ENCODE peak calls at places on chromosomes 16 and 17, in six cellular contexts. E is tibial nerve, Q is heart left ventricle, L is tibial artery, R is prostate gland, O is ascending aorta. P is an unnamed sample. For H3K9me3, the result is how much of the 10 kb centered on the place peaks cover.

GRCh38 chr17:9020096-9020823 is 1.1 kb upstream of the NTN1 start:
- DNase-seq in L (no peak), E (no peak), Q (no peak), R (no peak), O (no peak), P (no peak)

GRCh38 chr16:57091200-57091989 is 988 bp upstream of the CPNE2 start:
- DNase-seq in Q (peak), L (peak), R (no peak), O (no peak), E (peak), P (no peak)

GRCh38 chr16:24036038-24036543 is 200.3 kb downstream of the PRKCB start:
- DNase-seq in R (no peak), E (no peak), O (no peak), L (no peak), Q (no peak), P (no peak)

GRCh38 chr16:19884021-19884485 is 595 bp downstream of the GPRC5B start:
- DNase-seq in R (no peak), Q (peak), O (no peak), E (no peak), L (no peak), P (no peak)

GRCh38 chr16:7284780-7285179 is 47.9 kb upstream of the RBFOX1 start:
- DNase-seq in L (no peak), R (no peak), O (no peak), Q (no peak), E (no peak), P (no peak)

GRCh38 chr17:76865174-76865573 is 3.0 kb upstream of the MGAT5B start:
- DNase-seq in L (no peak), E (no peak), O (no peak), Q (no peak), R (no peak), P (no peak)

GRCh38 chr17:35695613-35696012 is 35.8 kb upstream of the RASL10B start:
- DNase-seq in L (no peak), R (no peak), E (no peak), Q (no peak), O (no peak), P (no peak)

GRCh38 chr16:84467256-84467655 is 37.2 kb downstream of the MEAK7 start:
- DNase-seq in L (no peak), Q (no peak), R (no peak), E (no peak), O (no peak), P (no peak)

GRCh38 chr17:50604470-50604869 is 30.2 kb upstream of the ABCC3 start:
- DNase-seq in E (no peak), O (no peak), L (no peak), R (peak), Q (peak), P (no peak)

GRCh38 chr17:73316919-73317505 is 5.2 kb upstream of the CDC42EP4 start:
- DNase-seq in L (no peak), Q (peak), R (no peak), O (no peak), E (no peak), P (no peak)

GRCh38 chr16:59412275-59412841 is 678.2 kb upstream of the GOT2 start:
- DNase-seq in O (no peak), L (no peak), Q (no peak), R (no peak), E (no peak), P (no peak)

GRCh38 chr16:13999071-13999894 is 71.8 kb upstream of the MRTFB start:
- DNase-seq in E (no peak), Q (no peak), L (no peak), R (no peak), O (no peak), P (no peak)

GRCh38 chr17:80615311-80615710 is 70.7 kb downstream of the RPTOR start:
- DNase-seq in E (no peak), L (no peak), O (no peak), Q (no peak), R (no peak), P (no peak)

GRCh38 chr16:3662601-3663000 is 8.1 kb downstream of the DNASE1 start:
- DNase-seq in O (no peak), Q (no peak), R (no peak), L (no peak), E (no peak), P (no peak)

GRCh38 chr17:40996829-40997228 is 2.9 kb upstream of the KRTAP3-3 start:
- DNase-seq in R (no peak), Q (no peak), O (no peak), E (no peak), L (no peak), P (no peak)

GRCh38 chr17:5135726-5136579 is 20.1 kb downstream of the USP6 start:
- DNase-seq in Q (no peak), E (no peak), L (no peak), R (no peak), O (no peak), P (no peak)

GRCh38 chr17:1188812-1189211 is 9.0 kb upstream of the ABR start:
- DNase-seq in L (peak), O (peak), E (peak), R (peak), Q (peak), P (no peak)

GRCh38 chr17:72988451-72988850 is 104.0 kb downstream of the SLC39A11 start:
- DNase-seq in Q (no peak), O (no peak), E (no peak), L (no peak), R (no peak), P (no peak)

GRCh38 chr17:47663997-47664941 is 14.6 kb downstream of the KPNB1 start:
- DNase-seq in R (peak), Q (peak), O (no peak), E (peak), L (peak), P (no peak)

GRCh38 chr17:7019839-7020519 is 2.9 kb upstream of the BCL6B start:
- DNase-seq in O (no peak), R (no peak), Q (peak), E (no peak), L (no peak), P (no peak)

GRCh38 chr17:4483012-4483840 is 15.5 kb upstream of the SPNS2 start:
- DNase-seq in O (no peak), Q (no peak), E (no peak), L (no peak), R (no peak), P (no peak)

GRCh38 chr16:56684256-56684925 is 2.1 kb downstream of the MT1X start:
- DNase-seq in E (no peak), L (no peak), Q (no peak), O (no peak), R (peak), P (no peak)

GRCh38 chr16:66359811-66360608 is 6.5 kb upstream of the CDH5 start:
- DNase-seq in L (no peak), Q (peak), R (no peak), E (no peak), O (no peak), P (no peak)

GRCh38 chr17:16986391-16986790 is 14.5 kb upstream of the TNFRSF13B start:
- DNase-seq in R (no peak), L (no peak), O (no peak), E (no peak), Q (no peak), P (peak)

GRCh38 chr16:86984286-86984685 is 332.9 kb downstream of the C16orf95 start:
- DNase-seq in E (no peak), R (no peak), L (no peak), Q (no peak), O (no peak), P (no peak)

GRCh38 chr17:4998027-4998665 is 396 bp downstream of the KIF1C start:
- DNase-seq in L (peak), E (no peak), R (no peak), Q (peak), O (no peak), P (no peak)

GRCh38 chr17:79299349-79299748 is 224.7 kb downstream of the ENGASE start:
- DNase-seq in E (no peak), L (no peak), R (no peak), O (no peak), Q (no peak), P (no peak)
- H3K9me3 ChIP-seq in E (under half), L (under half), R (under half), O (under half), Q (under half), P (under half)

GRCh38 chr16:1681032-1681431 is 3.0 kb downstream of the JPT2 start:
- DNase-seq in R (no peak), Q (no peak), O (no peak), E (no peak), L (no peak), P (no peak)
- H3K27ac ChIP-seq in R (peak), Q (no peak), O (no peak), E (no peak), L (no peak), P (no peak)

GRCh38 chr17:58577696-58578095 is 63.3 kb upstream of the MTMR4 start:
- DNase-seq in E (peak), O (no peak), R (peak), L (peak), Q (peak), P (no peak)
- TF ChIP-seq CTCF in E (peak), O (peak), R (no peak), L (peak), Q (peak), P (peak)

GRCh38 chr16:46918905-46919792 is 35.0 kb downstream of the GPT2 start:
- DNase-seq in Q (no peak), L (no peak), R (no peak), E (no peak), O (no peak), P (no peak)
- H3K9me3 ChIP-seq in Q (under half), L (under half), R (under half), E (under half), O (under half), P (under half)

DNA sequence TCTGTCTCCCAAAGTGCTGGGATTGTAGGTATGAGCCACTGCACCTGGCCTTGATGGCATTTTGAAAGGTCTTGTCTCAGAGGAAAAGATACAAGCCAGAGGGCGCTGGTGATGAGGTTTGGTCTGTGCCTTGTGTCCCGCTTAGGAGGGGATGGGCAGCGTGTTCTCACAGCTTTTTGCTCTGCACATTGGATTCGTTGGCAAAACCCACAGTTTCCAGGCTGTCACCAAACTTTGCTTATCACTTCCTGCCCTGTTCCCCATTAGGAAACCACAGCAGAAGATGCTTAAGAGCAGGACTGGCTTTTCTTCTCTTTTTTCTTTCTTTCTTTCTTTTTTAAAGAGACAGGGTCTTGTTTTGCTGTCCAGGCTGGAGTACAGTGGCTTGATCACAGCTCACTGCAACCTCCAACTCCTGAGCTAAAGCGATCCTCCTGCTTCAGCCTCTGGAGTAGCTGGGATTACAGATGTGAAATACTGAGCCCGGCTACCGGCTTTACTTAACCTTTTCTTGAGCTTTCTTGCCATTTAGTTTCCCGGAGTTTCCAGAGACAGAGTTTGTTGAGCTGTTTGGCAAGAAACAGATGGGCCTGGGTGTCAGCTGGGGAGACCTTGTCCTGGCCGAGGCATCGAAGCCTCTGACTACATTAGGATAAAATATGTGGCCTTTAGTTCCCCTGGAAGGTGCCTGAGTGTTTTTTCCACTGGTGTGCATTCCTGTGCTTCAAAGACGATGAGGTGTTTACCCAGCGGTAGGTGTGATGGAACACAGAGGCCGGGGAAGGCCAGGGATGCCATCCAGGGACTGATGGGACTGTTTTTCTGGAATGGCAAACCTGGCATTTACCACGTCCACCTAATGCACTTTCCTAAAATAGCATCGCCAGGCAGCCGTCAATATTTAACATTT is 112.9 kb downstream of the ABCC1 start:
- DNase-seq in E (no peak), L (no peak), R (no peak), Q (no peak), O (no peak), P (no peak)
- H3K27ac ChIP-seq in E (no peak), L (no peak), R (peak), Q (no peak), O (peak), P (no peak)

DNA sequence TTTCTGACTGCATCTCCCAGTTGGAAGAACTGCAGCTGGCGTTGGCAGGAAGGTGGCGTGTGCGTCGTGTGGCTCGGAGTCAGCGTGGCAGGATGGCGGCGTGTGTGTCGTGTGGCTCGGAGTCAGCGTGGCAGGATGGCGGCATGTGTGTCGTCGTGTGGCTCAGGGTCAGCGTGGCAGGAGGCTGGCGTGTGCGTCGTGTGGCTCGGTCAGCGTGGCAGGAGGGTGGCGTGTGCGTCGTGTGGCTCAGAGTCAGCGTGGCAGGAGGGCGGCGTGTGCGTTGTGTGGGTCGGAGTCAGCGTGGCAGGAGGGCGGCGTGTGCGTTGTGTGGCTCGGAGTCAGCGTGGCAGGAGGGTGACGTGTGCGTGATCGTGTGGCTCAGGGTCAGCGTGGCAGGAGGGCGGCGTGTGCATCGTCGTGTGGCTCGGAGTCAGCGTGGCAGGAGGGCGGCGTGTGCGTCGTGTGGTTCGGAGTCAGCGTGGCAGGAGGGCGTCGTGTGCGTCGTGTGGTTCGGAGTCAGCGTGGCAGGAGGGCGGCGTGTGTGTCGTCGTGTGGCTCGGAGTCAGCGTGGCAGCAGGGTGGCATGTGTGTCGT is 38.3 kb downstream of the ZNF750 start:
- DNase-seq in R (no peak), O (no peak), E (no peak), Q (no peak), L (no peak), P (no peak)
- TF ChIP-seq CTCF in R (no peak), O (no peak), E (no peak), Q (no peak), L (no peak), P (no peak)